ENCODE peak calls at places on chromosomes 3 and 15, in nine cellular contexts. One of them, this sample, is unnamed.

GRCh38 chr15:41180206-41180789 is 50.3 kb downstream of the EXD1 start:
- ATAC-seq in activated CD8-positive, alpha-beta T cell treated with anti-CD3 and anti-CD28 coated beads for 36 hours: no peak
- ATAC-seq in A549: no peak
- ATAC-seq in CD8-positive, alpha-beta T cell: no peak
- ATAC-seq in CD4-positive, CD25-positive, alpha-beta regulatory T cell: no peak
- ATAC-seq in activated T-cell treated with anti-CD3 and anti-CD28 coated beads, Interleukin-2, amount 50 U/mL, for 72 hours: no peak
- ATAC-seq in gastroesophageal sphincter: no peak
- ATAC-seq in activated naive CD4-positive, alpha-beta T cell treated with anti-CD3 and anti-CD28 coated beads, Interleukin-2, amount 50 U/mL, for 72 hours: no peak
- ATAC-seq in omental fat pad: no peak
- ATAC-seq in this sample: no peak

GRCh38 chr15:100464256-100464655 is 64.5 kb downstream of the CERS3 start:
- ATAC-seq in CD4-positive, CD25-positive, alpha-beta regulatory T cell: no peak
- ATAC-seq in CD8-positive, alpha-beta T cell: no peak
- ATAC-seq in activated T-cell treated with anti-CD3 and anti-CD28 coated beads, Interleukin-2, amount 50 U/mL, for 72 hours: no peak
- ATAC-seq in activated CD8-positive, alpha-beta T cell treated with anti-CD3 and anti-CD28 coated beads for 36 hours: no peak
- ATAC-seq in gastroesophageal sphincter: no peak
- ATAC-seq in omental fat pad: no peak
- ATAC-seq in A549: no peak
- ATAC-seq in activated naive CD4-positive, alpha-beta T cell treated with anti-CD3 and anti-CD28 coated beads, Interleukin-2, amount 50 U/mL, for 72 hours: no peak
- ATAC-seq in this sample: no peak

GRCh38 chr3:111732248-111732879 is 126.7 kb upstream of the PHLDB2 start:
- ATAC-seq in CD4-positive, CD25-positive, alpha-beta regulatory T cell: no peak
- ATAC-seq in omental fat pad: no peak
- ATAC-seq in activated CD8-positive, alpha-beta T cell treated with anti-CD3 and anti-CD28 coated beads for 36 hours: no peak
- ATAC-seq in activated naive CD4-positive, alpha-beta T cell treated with anti-CD3 and anti-CD28 coated beads, Interleukin-2, amount 50 U/mL, for 72 hours: no peak
- ATAC-seq in A549: peak; percentile 78
- ATAC-seq in CD8-positive, alpha-beta T cell: no peak
- ATAC-seq in activated T-cell treated with anti-CD3 and anti-CD28 coated beads, Interleukin-2, amount 50 U/mL, for 72 hours: no peak
- ATAC-seq in gastroesophageal sphincter: no peak
- ATAC-seq in this sample: no peak

GRCh38 chr15:69060744-69061143 is 46.2 kb downstream of the NOX5 start:
- ATAC-seq in CD4-positive, CD25-positive, alpha-beta regulatory T cell: peak; percentile 74
- ATAC-seq in activated naive CD4-positive, alpha-beta T cell treated with anti-CD3 and anti-CD28 coated beads, Interleukin-2, amount 50 U/mL, for 72 hours: peak; percentile 86
- ATAC-seq in activated T-cell treated with anti-CD3 and anti-CD28 coated beads, Interleukin-2, amount 50 U/mL, for 72 hours: peak; percentile 83
- ATAC-seq in A549: no peak
- ATAC-seq in CD8-positive, alpha-beta T cell: no peak
- ATAC-seq in activated CD8-positive, alpha-beta T cell treated with anti-CD3 and anti-CD28 coated beads for 36 hours: peak; percentile 80
- ATAC-seq in gastroesophageal sphincter: no peak
- ATAC-seq in omental fat pad: no peak
- ATAC-seq in this sample: peak; percentile 89

GRCh38 chr3:169966086-169966950 is at the start of gene SEC62:
- ATAC-seq in activated naive CD4-positive, alpha-beta T cell treated with anti-CD3 and anti-CD28 coated beads, Interleukin-2, amount 50 U/mL, for 72 hours: peak; percentile 95
- ATAC-seq in CD8-positive, alpha-beta T cell: peak; percentile 87
- ATAC-seq in A549: peak; percentile 97
- ATAC-seq in activated T-cell treated with anti-CD3 and anti-CD28 coated beads, Interleukin-2, amount 50 U/mL, for 72 hours: peak; percentile 91
- ATAC-seq in activated CD8-positive, alpha-beta T cell treated with anti-CD3 and anti-CD28 coated beads for 36 hours: peak; percentile 84
- ATAC-seq in omental fat pad: peak; percentile 92
- ATAC-seq in gastroesophageal sphincter: peak; percentile 98
- ATAC-seq in CD4-positive, CD25-positive, alpha-beta regulatory T cell: peak; percentile 94
- ATAC-seq in this sample: peak; percentile 93

GRCh38 chr3:12959838-12960378 is 113.3 kb downstream of the IQSEC1 start:
- ATAC-seq in activated CD8-positive, alpha-beta T cell treated with anti-CD3 and anti-CD28 coated beads for 36 hours: no peak
- ATAC-seq in gastroesophageal sphincter: peak; percentile 31
- ATAC-seq in CD8-positive, alpha-beta T cell: no peak
- ATAC-seq in A549: no peak
- ATAC-seq in activated T-cell treated with anti-CD3 and anti-CD28 coated beads, Interleukin-2, amount 50 U/mL, for 72 hours: no peak
- ATAC-seq in CD4-positive, CD25-positive, alpha-beta regulatory T cell: no peak
- ATAC-seq in omental fat pad: no peak
- ATAC-seq in activated naive CD4-positive, alpha-beta T cell treated with anti-CD3 and anti-CD28 coated beads, Interleukin-2, amount 50 U/mL, for 72 hours: no peak
- ATAC-seq in this sample: no peak

GRCh38 chr15:72082176-72082575 is 35.8 kb downstream of the MYO9A start:
- ATAC-seq in gastroesophageal sphincter: no peak
- ATAC-seq in activated naive CD4-positive, alpha-beta T cell treated with anti-CD3 and anti-CD28 coated beads, Interleukin-2, amount 50 U/mL, for 72 hours: no peak
- ATAC-seq in CD4-positive, CD25-positive, alpha-beta regulatory T cell: no peak
- ATAC-seq in A549: no peak
- ATAC-seq in omental fat pad: no peak
- ATAC-seq in activated CD8-positive, alpha-beta T cell treated with anti-CD3 and anti-CD28 coated beads for 36 hours: no peak
- ATAC-seq in CD8-positive, alpha-beta T cell: no peak
- ATAC-seq in activated T-cell treated with anti-CD3 and anti-CD28 coated beads, Interleukin-2, amount 50 U/mL, for 72 hours: no peak
- ATAC-seq in this sample: no peak

GRCh38 chr15:61063875-61064320 is 165.2 kb downstream of the RORA start:
- ATAC-seq in omental fat pad: no peak
- ATAC-seq in A549: no peak
- ATAC-seq in CD8-positive, alpha-beta T cell: no peak
- ATAC-seq in gastroesophageal sphincter: no peak
- ATAC-seq in activated naive CD4-positive, alpha-beta T cell treated with anti-CD3 and anti-CD28 coated beads, Interleukin-2, amount 50 U/mL, for 72 hours: no peak
- ATAC-seq in CD4-positive, CD25-positive, alpha-beta regulatory T cell: no peak
- ATAC-seq in activated T-cell treated with anti-CD3 and anti-CD28 coated beads, Interleukin-2, amount 50 U/mL, for 72 hours: no peak
- ATAC-seq in activated CD8-positive, alpha-beta T cell treated with anti-CD3 and anti-CD28 coated beads for 36 hours: no peak
- ATAC-seq in this sample: no peak

GRCh38 chr15:25733856-25734679 is 129.1 kb downstream of the ATP10A start:
- ATAC-seq in gastroesophageal sphincter: no peak
- ATAC-seq in activated CD8-positive, alpha-beta T cell treated with anti-CD3 and anti-CD28 coated beads for 36 hours: no peak
- ATAC-seq in activated T-cell treated with anti-CD3 and anti-CD28 coated beads, Interleukin-2, amount 50 U/mL, for 72 hours: no peak
- ATAC-seq in omental fat pad: no peak
- ATAC-seq in CD8-positive, alpha-beta T cell: no peak
- ATAC-seq in activated naive CD4-positive, alpha-beta T cell treated with anti-CD3 and anti-CD28 coated beads, Interleukin-2, amount 50 U/mL, for 72 hours: no peak
- ATAC-seq in A549: peak; percentile 40
- ATAC-seq in CD4-positive, CD25-positive, alpha-beta regulatory T cell: no peak
- ATAC-seq in this sample: no peak

GRCh38 chr3:155846119-155846518 is 8.1 kb downstream of the SLC33A1 start:
- ATAC-seq in CD4-positive, CD25-positive, alpha-beta regulatory T cell: no peak
- ATAC-seq in A549: no peak
- ATAC-seq in gastroesophageal sphincter: no peak
- ATAC-seq in activated naive CD4-positive, alpha-beta T cell treated with anti-CD3 and anti-CD28 coated beads, Interleukin-2, amount 50 U/mL, for 72 hours: no peak
- ATAC-seq in CD8-positive, alpha-beta T cell: no peak
- ATAC-seq in omental fat pad: no peak
- ATAC-seq in activated CD8-positive, alpha-beta T cell treated with anti-CD3 and anti-CD28 coated beads for 36 hours: no peak
- ATAC-seq in activated T-cell treated with anti-CD3 and anti-CD28 coated beads, Interleukin-2, amount 50 U/mL, for 72 hours: no peak
- ATAC-seq in this sample: peak; percentile 40

GRCh38 chr3:70849911-70850699 is 537.7 kb upstream of the MDFIC2 start:
- ATAC-seq in omental fat pad: peak; percentile 85
- ATAC-seq in activated naive CD4-positive, alpha-beta T cell treated with anti-CD3 and anti-CD28 coated beads, Interleukin-2, amount 50 U/mL, for 72 hours: no peak
- ATAC-seq in CD8-positive, alpha-beta T cell: no peak
- ATAC-seq in A549: peak; percentile 98
- ATAC-seq in activated T-cell treated with anti-CD3 and anti-CD28 coated beads, Interleukin-2, amount 50 U/mL, for 72 hours: no peak
- ATAC-seq in gastroesophageal sphincter: peak; percentile 94
- ATAC-seq in CD4-positive, CD25-positive, alpha-beta regulatory T cell: no peak
- ATAC-seq in activated CD8-positive, alpha-beta T cell treated with anti-CD3 and anti-CD28 coated beads for 36 hours: no peak
- ATAC-seq in this sample: no peak

GRCh38 chr3:100954990-100955389 is 38.2 kb downstream of the ABI3BP start:
- ATAC-seq in CD4-positive, CD25-positive, alpha-beta regulatory T cell: no peak
- ATAC-seq in A549: no peak
- ATAC-seq in CD8-positive, alpha-beta T cell: no peak
- ATAC-seq in omental fat pad: peak; percentile 79
- ATAC-seq in gastroesophageal sphincter: peak; percentile 97
- ATAC-seq in activated T-cell treated with anti-CD3 and anti-CD28 coated beads, Interleukin-2, amount 50 U/mL, for 72 hours: no peak
- ATAC-seq in activated naive CD4-positive, alpha-beta T cell treated with anti-CD3 and anti-CD28 coated beads, Interleukin-2, amount 50 U/mL, for 72 hours: no peak
- ATAC-seq in activated CD8-positive, alpha-beta T cell treated with anti-CD3 and anti-CD28 coated beads for 36 hours: no peak
- ATAC-seq in this sample: no peak

GRCh38 chr3:123667784-123668183 is 82.9 kb upstream of the HACD2 start:
- ATAC-seq in gastroesophageal sphincter: no peak
- ATAC-seq in activated CD8-positive, alpha-beta T cell treated with anti-CD3 and anti-CD28 coated beads for 36 hours: no peak
- ATAC-seq in A549: no peak
- ATAC-seq in CD8-positive, alpha-beta T cell: no peak
- ATAC-seq in CD4-positive, CD25-positive, alpha-beta regulatory T cell: no peak
- ATAC-seq in activated naive CD4-positive, alpha-beta T cell treated with anti-CD3 and anti-CD28 coated beads, Interleukin-2, amount 50 U/mL, for 72 hours: no peak
- ATAC-seq in activated T-cell treated with anti-CD3 and anti-CD28 coated beads, Interleukin-2, amount 50 U/mL, for 72 hours: no peak
- ATAC-seq in omental fat pad: no peak
- ATAC-seq in this sample: no peak

GRCh38 chr3:44762170-44762677 is 630 bp downstream of the KIF15 start:
- ATAC-seq in gastroesophageal sphincter: no peak
- ATAC-seq in activated naive CD4-positive, alpha-beta T cell treated with anti-CD3 and anti-CD28 coated beads, Interleukin-2, amount 50 U/mL, for 72 hours: peak; percentile 31
- ATAC-seq in A549: peak; percentile 41
- ATAC-seq in activated CD8-positive, alpha-beta T cell treated with anti-CD3 and anti-CD28 coated beads for 36 hours: no peak
- ATAC-seq in CD4-positive, CD25-positive, alpha-beta regulatory T cell: no peak
- ATAC-seq in omental fat pad: no peak
- ATAC-seq in CD8-positive, alpha-beta T cell: no peak
- ATAC-seq in activated T-cell treated with anti-CD3 and anti-CD28 coated beads, Interleukin-2, amount 50 U/mL, for 72 hours: no peak
- ATAC-seq in this sample: no peak

GRCh38 chr15:69902414-69903062 is 195.2 kb downstream of the TLE3 start:
- ATAC-seq in omental fat pad: no peak
- ATAC-seq in CD4-positive, CD25-positive, alpha-beta regulatory T cell: no peak
- ATAC-seq in CD8-positive, alpha-beta T cell: no peak
- ATAC-seq in A549: no peak
- ATAC-seq in activated T-cell treated with anti-CD3 and anti-CD28 coated beads, Interleukin-2, amount 50 U/mL, for 72 hours: no peak
- ATAC-seq in gastroesophageal sphincter: no peak
- ATAC-seq in activated naive CD4-positive, alpha-beta T cell treated with anti-CD3 and anti-CD28 coated beads, Interleukin-2, amount 50 U/mL, for 72 hours: no peak
- ATAC-seq in activated CD8-positive, alpha-beta T cell treated with anti-CD3 and anti-CD28 coated beads for 36 hours: no peak
- ATAC-seq in this sample: no peak

GRCh38 chr3:10753964-10754363 is 62.1 kb upstream of the SLC6A11 start:
- ATAC-seq in A549: no peak
- ATAC-seq in activated CD8-positive, alpha-beta T cell treated with anti-CD3 and anti-CD28 coated beads for 36 hours: peak; percentile 46
- ATAC-seq in omental fat pad: no peak
- ATAC-seq in activated T-cell treated with anti-CD3 and anti-CD28 coated beads, Interleukin-2, amount 50 U/mL, for 72 hours: no peak
- ATAC-seq in gastroesophageal sphincter: no peak
- ATAC-seq in CD8-positive, alpha-beta T cell: no peak
- ATAC-seq in CD4-positive, CD25-positive, alpha-beta regulatory T cell: no peak
- ATAC-seq in activated naive CD4-positive, alpha-beta T cell treated with anti-CD3 and anti-CD28 coated beads, Interleukin-2, amount 50 U/mL, for 72 hours: no peak
- ATAC-seq in this sample: no peak

GRCh38 chr3:16516695-16517481 is 3.4 kb upstream of the RFTN1 start:
- ATAC-seq in activated T-cell treated with anti-CD3 and anti-CD28 coated beads, Interleukin-2, amount 50 U/mL, for 72 hours: peak; percentile 1
- ATAC-seq in activated naive CD4-positive, alpha-beta T cell treated with anti-CD3 and anti-CD28 coated beads, Interleukin-2, amount 50 U/mL, for 72 hours: no peak
- ATAC-seq in gastroesophageal sphincter: peak; percentile 32
- ATAC-seq in A549: peak; percentile 70
- ATAC-seq in omental fat pad: no peak
- ATAC-seq in CD4-positive, CD25-positive, alpha-beta regulatory T cell: no peak
- ATAC-seq in CD8-positive, alpha-beta T cell: no peak
- ATAC-seq in activated CD8-positive, alpha-beta T cell treated with anti-CD3 and anti-CD28 coated beads for 36 hours: peak; percentile 8
- ATAC-seq in this sample: peak; percentile 15

GRCh38 chr3:182682263-182683229 is 110.8 kb upstream of the ATP11B start:
- ATAC-seq in activated T-cell treated with anti-CD3 and anti-CD28 coated beads, Interleukin-2, amount 50 U/mL, for 72 hours: peak; percentile 94
- ATAC-seq in gastroesophageal sphincter: no peak
- ATAC-seq in A549: peak; percentile 92
- ATAC-seq in activated naive CD4-positive, alpha-beta T cell treated with anti-CD3 and anti-CD28 coated beads, Interleukin-2, amount 50 U/mL, for 72 hours: peak; percentile 85
- ATAC-seq in CD8-positive, alpha-beta T cell: peak; percentile 80
- ATAC-seq in activated CD8-positive, alpha-beta T cell treated with anti-CD3 and anti-CD28 coated beads for 36 hours: peak; percentile 95
- ATAC-seq in CD4-positive, CD25-positive, alpha-beta regulatory T cell: peak; percentile 75
- ATAC-seq in omental fat pad: peak; percentile 69
- ATAC-seq in this sample: peak; percentile 79

GRCh38 chr3:175646865-175647264 is 787.7 kb downstream of the NAALADL2 start:
- ATAC-seq in CD8-positive, alpha-beta T cell: no peak
- ATAC-seq in CD4-positive, CD25-positive, alpha-beta regulatory T cell: no peak
- ATAC-seq in activated naive CD4-positive, alpha-beta T cell treated with anti-CD3 and anti-CD28 coated beads, Interleukin-2, amount 50 U/mL, for 72 hours: peak; percentile 60
- ATAC-seq in A549: no peak
- ATAC-seq in omental fat pad: no peak
- ATAC-seq in activated T-cell treated with anti-CD3 and anti-CD28 coated beads, Interleukin-2, amount 50 U/mL, for 72 hours: no peak
- ATAC-seq in activated CD8-positive, alpha-beta T cell treated with anti-CD3 and anti-CD28 coated beads for 36 hours: no peak
- ATAC-seq in gastroesophageal sphincter: no peak
- ATAC-seq in this sample: no peak

GRCh38 chr3:16900779-16901440 is 16.2 kb downstream of the PLCL2 start:
- ATAC-seq in CD4-positive, CD25-positive, alpha-beta regulatory T cell: no peak
- ATAC-seq in A549: no peak
- ATAC-seq in CD8-positive, alpha-beta T cell: peak; percentile 19
- ATAC-seq in activated T-cell treated with anti-CD3 and anti-CD28 coated beads, Interleukin-2, amount 50 U/mL, for 72 hours: no peak
- ATAC-seq in activated naive CD4-positive, alpha-beta T cell treated with anti-CD3 and anti-CD28 coated beads, Interleukin-2, amount 50 U/mL, for 72 hours: peak; percentile 38
- ATAC-seq in gastroesophageal sphincter: no peak
- ATAC-seq in activated CD8-positive, alpha-beta T cell treated with anti-CD3 and anti-CD28 coated beads for 36 hours: no peak
- ATAC-seq in omental fat pad: no peak
- ATAC-seq in this sample: no peak

GRCh38 chr3:45962033-45962432 is 18.8 kb downstream of the CXCR6 start:
- ATAC-seq in CD4-positive, CD25-positive, alpha-beta regulatory T cell: no peak
- ATAC-seq in activated naive CD4-positive, alpha-beta T cell treated with anti-CD3 and anti-CD28 coated beads, Interleukin-2, amount 50 U/mL, for 72 hours: peak; percentile 53
- ATAC-seq in activated CD8-positive, alpha-beta T cell treated with anti-CD3 and anti-CD28 coated beads for 36 hours: peak; percentile 52
- ATAC-seq in A549: no peak
- ATAC-seq in gastroesophageal sphincter: no peak
- ATAC-seq in CD8-positive, alpha-beta T cell: no peak
- ATAC-seq in activated T-cell treated with anti-CD3 and anti-CD28 coated beads, Interleukin-2, amount 50 U/mL, for 72 hours: peak; percentile 54
- ATAC-seq in omental fat pad: no peak
- ATAC-seq in this sample: peak; percentile 63

GRCh38 chr3:128324911-128325592 is 141.6 kb downstream of the DNAJB8 start:
- ATAC-seq in activated CD8-positive, alpha-beta T cell treated with anti-CD3 and anti-CD28 coated beads for 36 hours: no peak
- ATAC-seq in CD8-positive, alpha-beta T cell: no peak
- ATAC-seq in gastroesophageal sphincter: no peak
- ATAC-seq in CD4-positive, CD25-positive, alpha-beta regulatory T cell: no peak
- ATAC-seq in A549: no peak
- ATAC-seq in activated T-cell treated with anti-CD3 and anti-CD28 coated beads, Interleukin-2, amount 50 U/mL, for 72 hours: no peak
- ATAC-seq in activated naive CD4-positive, alpha-beta T cell treated with anti-CD3 and anti-CD28 coated beads, Interleukin-2, amount 50 U/mL, for 72 hours: no peak
- ATAC-seq in omental fat pad: no peak
- ATAC-seq in this sample: no peak

GRCh38 chr15:100200287-100200772 is 141.4 kb downstream of the ADAMTS17 start:
- ATAC-seq in CD8-positive, alpha-beta T cell: no peak
- ATAC-seq in activated naive CD4-positive, alpha-beta T cell treated with anti-CD3 and anti-CD28 coated beads, Interleukin-2, amount 50 U/mL, for 72 hours: no peak
- ATAC-seq in activated CD8-positive, alpha-beta T cell treated with anti-CD3 and anti-CD28 coated beads for 36 hours: no peak
- ATAC-seq in omental fat pad: no peak
- ATAC-seq in A549: no peak
- ATAC-seq in gastroesophageal sphincter: no peak
- ATAC-seq in activated T-cell treated with anti-CD3 and anti-CD28 coated beads, Interleukin-2, amount 50 U/mL, for 72 hours: no peak
- ATAC-seq in CD4-positive, CD25-positive, alpha-beta regulatory T cell: no peak
- ATAC-seq in this sample: no peak

GRCh38 chr15:72141171-72142084 is 23.2 kb downstream of the SENP8 start:
- ATAC-seq in A549: no peak
- ATAC-seq in omental fat pad: no peak
- ATAC-seq in activated CD8-positive, alpha-beta T cell treated with anti-CD3 and anti-CD28 coated beads for 36 hours: peak; percentile 37
- ATAC-seq in CD8-positive, alpha-beta T cell: no peak
- ATAC-seq in activated T-cell treated with anti-CD3 and anti-CD28 coated beads, Interleukin-2, amount 50 U/mL, for 72 hours: no peak
- ATAC-seq in gastroesophageal sphincter: no peak
- ATAC-seq in CD4-positive, CD25-positive, alpha-beta regulatory T cell: no peak
- ATAC-seq in activated naive CD4-positive, alpha-beta T cell treated with anti-CD3 and anti-CD28 coated beads, Interleukin-2, amount 50 U/mL, for 72 hours: peak; percentile 43
- ATAC-seq in this sample: peak; percentile 40

GRCh38 chr15:77375133-77375532 is 44.8 kb downstream of the PEAK1 start:
- ATAC-seq in CD4-positive, CD25-positive, alpha-beta regulatory T cell: no peak
- ATAC-seq in CD8-positive, alpha-beta T cell: no peak
- ATAC-seq in activated T-cell treated with anti-CD3 and anti-CD28 coated beads, Interleukin-2, amount 50 U/mL, for 72 hours: no peak
- ATAC-seq in activated CD8-positive, alpha-beta T cell treated with anti-CD3 and anti-CD28 coated beads for 36 hours: no peak
- ATAC-seq in activated naive CD4-positive, alpha-beta T cell treated with anti-CD3 and anti-CD28 coated beads, Interleukin-2, amount 50 U/mL, for 72 hours: no peak
- ATAC-seq in A549: no peak
- ATAC-seq in gastroesophageal sphincter: no peak
- ATAC-seq in omental fat pad: no peak
- ATAC-seq in this sample: no peak

GRCh38 chr3:57120040-57120802 is 44.9 kb downstream of the IL17RD start:
- ATAC-seq in activated CD8-positive, alpha-beta T cell treated with anti-CD3 and anti-CD28 coated beads for 36 hours: no peak
- ATAC-seq in activated naive CD4-positive, alpha-beta T cell treated with anti-CD3 and anti-CD28 coated beads, Interleukin-2, amount 50 U/mL, for 72 hours: no peak
- ATAC-seq in A549: no peak
- ATAC-seq in CD8-positive, alpha-beta T cell: no peak
- ATAC-seq in gastroesophageal sphincter: peak; percentile 34
- ATAC-seq in CD4-positive, CD25-positive, alpha-beta regulatory T cell: no peak
- ATAC-seq in omental fat pad: peak; percentile 25
- ATAC-seq in activated T-cell treated with anti-CD3 and anti-CD28 coated beads, Interleukin-2, amount 50 U/mL, for 72 hours: no peak
- ATAC-seq in this sample: no peak

GRCh38 chr3:171827836-171828458 is 15.2 kb upstream of the TMEM212 start:
- ATAC-seq in omental fat pad: no peak
- ATAC-seq in CD8-positive, alpha-beta T cell: peak; percentile 49
- ATAC-seq in activated T-cell treated with anti-CD3 and anti-CD28 coated beads, Interleukin-2, amount 50 U/mL, for 72 hours: peak; percentile 62
- ATAC-seq in A549: no peak
- ATAC-seq in CD4-positive, CD25-positive, alpha-beta regulatory T cell: no peak
- ATAC-seq in gastroesophageal sphincter: no peak
- ATAC-seq in activated CD8-positive, alpha-beta T cell treated with anti-CD3 and anti-CD28 coated beads for 36 hours: peak; percentile 34
- ATAC-seq in activated naive CD4-positive, alpha-beta T cell treated with anti-CD3 and anti-CD28 coated beads, Interleukin-2, amount 50 U/mL, for 72 hours: no peak
- ATAC-seq in this sample: peak; percentile 94

This sample was measured in activated T-helper 17 cell treated with anti-CD3 and anti-CD28 coated beads, Interleukin-2, amount 50 U/mL, for 72 hours.